ENCODE peak calls at places on chromosomes 7 and 10, in seven cellular contexts. U is NAMALWA, N is SK-MEL-5, M is cerebellar cortex, B is GM13976, A is cardiac septum, V is hypothalamus. R is an unnamed sample.

GRCh38 chr10:76195990-76196389 is 764.6 kb downstream of the LRMDA start:
- DNase-seq in U (no peak), N (no peak), M (no peak), B (no peak), A (no peak), V (no peak), R (no peak)

GRCh38 chr10:79049931-79050895 is 18.6 kb upstream of the ZMIZ1 start:
- DNase-seq in U (no peak), N (no peak), M (no peak), B (no peak), A (peak; percentile 61), V (no peak), R (no peak)

GRCh38 chr7:44385384-44386138 is 60.2 kb upstream of the CAMK2B start:
- DNase-seq in U (no peak), N (no peak), M (peak; percentile 33), B (no peak), A (peak; percentile 61), V (no peak), R (peak; percentile 80)

GRCh38 chr10:104254493-104255243 is at the start of gene GSTO1:
- DNase-seq in U (peak; percentile 50), N (peak; percentile 84), M (peak; percentile 74), B (peak; percentile 81), A (peak; percentile 95), V (peak; percentile 36), R (peak; percentile 88)

GRCh38 chr10:129709627-129710509 is 242.8 kb downstream of the MGMT start:
- DNase-seq in U (no peak), N (no peak), M (no peak), B (no peak), A (no peak), V (no peak), R (no peak)

GRCh38 chr10:118047363-118047719 is 600 bp upstream of the RAB11FIP2 start:
- DNase-seq in U (no peak), N (no peak), M (peak; percentile 13), B (no peak), A (no peak), V (no peak), R (no peak)

GRCh38 chr10:78664929-78665525 is 403.7 kb upstream of the ZMIZ1 start:
- DNase-seq in U (peak; percentile 31), N (peak; percentile 59), M (peak; percentile 14), B (no peak), A (no peak), V (no peak), R (no peak)

GRCh38 chr7:13198741-13199140 is 511.3 kb downstream of the ARL4A start:
- DNase-seq in U (no peak), N (no peak), M (no peak), B (no peak), A (no peak), V (no peak), R (no peak)

GRCh38 chr10:98956576-98957260 is 278.9 kb downstream of the HPSE2 start:
- DNase-seq in U (no peak), N (no peak), M (no peak), B (no peak), A (no peak), V (no peak), R (no peak)

GRCh38 chr10:113474756-113475155 is 78.1 kb upstream of the HABP2 start:
- DNase-seq in U (no peak), N (no peak), M (no peak), B (no peak), A (no peak), V (no peak), R (no peak)

GRCh38 chr7:147586526-147586925 is 1004.0 kb upstream of the C7orf33 start:
- DNase-seq in U (no peak), N (no peak), M (peak; percentile 83), B (no peak), A (no peak), V (no peak), R (no peak)

GRCh38 chr10:43903451-43903850 is 254.8 kb upstream of the ZNF32 start:
- DNase-seq in U (no peak), N (no peak), M (peak; percentile 53), B (no peak), A (no peak), V (no peak), R (no peak)

GRCh38 chr10:81943583-81943982 is 68.6 kb downstream of the NRG3 start:
- DNase-seq in U (no peak), N (no peak), M (no peak), B (no peak), A (no peak), V (no peak), R (no peak)

GRCh38 chr7:36777062-36777461 is 52.8 kb upstream of the AOAH start:
- DNase-seq in U (no peak), N (no peak), M (no peak), B (no peak), A (no peak), V (no peak), R (no peak)

GRCh38 chr10:95500649-95501048 is 60.5 kb downstream of the SORBS1 start:
- DNase-seq in U (no peak), N (no peak), M (no peak), B (no peak), A (no peak), V (no peak), R (no peak)

GRCh38 chr7:37395618-37396259 is 52.9 kb downstream of the ELMO1 start:
- DNase-seq in U (no peak), N (no peak), M (no peak), B (peak; percentile 23), A (no peak), V (no peak), R (no peak)

GRCh38 chr10:121900443-121901174 is 27.2 kb downstream of the ATE1 start:
- DNase-seq in U (peak; percentile 83), N (peak; percentile 76), M (peak; percentile 85), B (peak; percentile 67), A (no peak), V (no peak), R (peak; percentile 76)

GRCh38 chr7:2158331-2159175 is 74.2 kb downstream of the MAD1L1 start:
- DNase-seq in U (peak; percentile 64), N (no peak), M (peak; percentile 37), B (no peak), A (peak; percentile 69), V (no peak), R (no peak)

GRCh38 chr10:73998623-73999622 is 1.0 kb downstream of the VCL start:
- DNase-seq in U (no peak), N (peak; percentile 65), M (peak; percentile 70), B (no peak), A (peak; percentile 80), V (peak; percentile 18), R (peak; percentile 55)

GRCh38 chr10:17200885-17201164 is 647 bp downstream of the TRDMT1 start:
- DNase-seq in U (peak; percentile 63), N (peak; percentile 64), M (peak; percentile 84), B (no peak), A (no peak), V (no peak), R (peak; percentile 82)

GRCh38 chr7:69166979-69167516 is 431.2 kb upstream of the AUTS2 start:
- DNase-seq in U (no peak), N (no peak), M (no peak), B (no peak), A (no peak), V (no peak), R (no peak)

GRCh38 chr10:7003821-7004220 is 407.0 kb downstream of the SFMBT2 start:
- DNase-seq in U (no peak), N (no peak), M (no peak), B (no peak), A (no peak), V (no peak), R (no peak)

GRCh38 chr7:140478361-140479061 is 794 bp downstream of the MKRN1 start:
- DNase-seq in U (peak; percentile 78), N (peak; percentile 46), M (peak; percentile 26), B (peak; percentile 55), A (no peak), V (no peak), R (peak; percentile 22)

GRCh38 chr10:100350914-100351485 is 4.0 kb downstream of the SCD start:
- DNase-seq in U (no peak), N (no peak), M (no peak), B (no peak), A (peak; percentile 51), V (no peak), R (peak; percentile 59)

GRCh38 chr10:97020452-97021400 is 165.0 kb downstream of the SLIT1 start:
- DNase-seq in U (no peak), N (no peak), M (peak; percentile 97), B (no peak), A (peak; percentile 75), V (no peak), R (peak; percentile 56)

GRCh38 chr7:3194501-3195141 is 106.4 kb upstream of the SDK1 start:
- DNase-seq in U (peak; percentile 25), N (no peak), M (no peak), B (no peak), A (no peak), V (no peak), R (no peak)

GRCh38 chr10:98030093-98030821 is at the start of gene CRTAC1:
- DNase-seq in U (no peak), N (peak; percentile 61), M (peak; percentile 80), B (no peak), A (no peak), V (peak; percentile 69), R (peak; percentile 82)

GRCh38 chr10:31520982-31521381 is 202.0 kb downstream of the ZEB1 start:
- DNase-seq in U (no peak), N (no peak), M (no peak), B (no peak), A (no peak), V (no peak), R (no peak)

GRCh38 chr10:121974535-121975294 is at the start of gene NSMCE4A:
- DNase-seq in U (peak; percentile 84), N (peak; percentile 61), M (peak; percentile 64), B (peak; percentile 92), A (peak; percentile 91), V (peak; percentile 17), R (peak; percentile 72)

GRCh38 chr7:14858410-14858809 is 44.1 kb downstream of the DGKB start:
- DNase-seq in U (no peak), N (no peak), M (no peak), B (no peak), A (no peak), V (no peak), R (no peak)

GRCh38 chr10:110356628-110357245 is 52.0 kb upstream of the SMNDC1 start:
- DNase-seq in U (peak; percentile 97), N (no peak), M (no peak), B (peak; percentile 87), A (no peak), V (no peak), R (no peak)

GRCh38 chr7:31633894-31634494 is 53.0 kb upstream of the PPP1R17 start:
- DNase-seq in U (peak; percentile 42), N (peak; percentile 82), M (peak; percentile 88), B (peak; percentile 35), A (no peak), V (peak; percentile 2), R (peak; percentile 83)

GRCh38 chr10:15141136-15142067 is 27.1 kb downstream of the NMT2 start:
- DNase-seq in U (peak; percentile 74), N (peak; percentile 30), M (peak; percentile 38), B (peak; percentile 66), A (no peak), V (no peak), R (peak; percentile 43)

GRCh38 chr10:30894221-30894620 is 137.4 kb downstream of the ZNF438 start:
- DNase-seq in U (no peak), N (no peak), M (no peak), B (no peak), A (no peak), V (no peak), R (no peak)

GRCh38 chr10:103800789-103801540 is 54.4 kb downstream of the SH3PXD2A start:
- DNase-seq in U (peak; percentile 29), N (peak; percentile 91), M (no peak), B (peak; percentile 55), A (no peak), V (no peak), R (peak; percentile 21)

GRCh38 chr10:124680675-124681074 is 63.5 kb downstream of the FAM53B start:
- DNase-seq in U (no peak), N (no peak), M (no peak), B (no peak), A (peak; percentile 91), V (no peak), R (peak; percentile 64)

GRCh38 chr10:84205049-84205852 is 10.9 kb downstream of the CDHR1 start:
- DNase-seq in U (peak; percentile 79), N (peak; percentile 71), M (peak; percentile 61), B (peak; percentile 79), A (peak; percentile 76), V (peak; percentile 23), R (peak; percentile 86)

GRCh38 chr7:52018680-52019054 is 702.1 kb upstream of the COBL start:
- DNase-seq in U (no peak), N (no peak), M (no peak), B (no peak), A (no peak), V (no peak), R (no peak)